ENCODE peak calls at places on chromosomes 16 and 17, in seven cellular contexts. K is mammary epithelial cell; T is HCT116; A is CD4-positive, CD25-positive, alpha-beta regulatory T cell; B is PC-9; C is kidney; Y is uterus. Q is an unnamed sample.

GRCh38 chr16:2079991-2080390 is 32.2 kb downstream of the TSC2 start:
- DNase-seq in C (no peak), A (no peak), B (no peak), K (no peak), Y (no peak), T (no peak), Q (no peak)

GRCh38 chr16:86065711-86066110 is 166.7 kb downstream of the IRF8 start:
- DNase-seq in Y (no peak), T (no peak), K (no peak), A (no peak), C (peak; percentile 28), B (no peak), Q (no peak)

GRCh38 chr17:40606548-40607353 is 40.9 kb downstream of the SMARCE1 start:
- DNase-seq in C (no peak), T (no peak), A (no peak), K (no peak), Y (no peak), B (peak; percentile 19), Q (no peak)

GRCh38 chr17:30821751-30822723 is 2.5 kb downstream of the CRLF3 start:
- DNase-seq in A (peak; percentile 9), C (no peak), K (no peak), B (no peak), Y (no peak), T (no peak), Q (no peak)

GRCh38 chr16:5062790-5063765 is 2.7 kb downstream of the C16orf89 start:
- DNase-seq in K (no peak), Y (no peak), T (no peak), C (no peak), B (no peak), A (no peak), Q (no peak)

GRCh38 chr16:15518412-15519351 is 84.3 kb downstream of the BMERB1 start:
- DNase-seq in C (peak; percentile 80), A (no peak), B (no peak), T (no peak), K (no peak), Y (peak; percentile 90), Q (no peak)

GRCh38 chr17:63946440-63947363 is 14.6 kb upstream of the CD79B start:
- DNase-seq in C (no peak), B (peak; percentile 43), A (peak; percentile 35), K (no peak), T (peak; percentile 22), Y (no peak), Q (peak; percentile 77)

GRCh38 chr16:50071075-50071671 is 5.4 kb downstream of the HEATR3 start:
- DNase-seq in B (no peak), Y (no peak), K (no peak), A (no peak), C (no peak), T (no peak), Q (no peak)

GRCh38 chr16:12628526-12628925 is 175.2 kb downstream of the CPPED1 start:
- DNase-seq in A (no peak), Y (no peak), T (no peak), C (no peak), B (no peak), K (no peak), Q (no peak)

GRCh38 chr17:32350662-32351418 is 883 bp downstream of the ZNF207 start:
- DNase-seq in C (no peak), B (peak; percentile 19), A (peak; percentile 55), K (peak; percentile 63), T (no peak), Y (no peak), Q (no peak)

DNA sequence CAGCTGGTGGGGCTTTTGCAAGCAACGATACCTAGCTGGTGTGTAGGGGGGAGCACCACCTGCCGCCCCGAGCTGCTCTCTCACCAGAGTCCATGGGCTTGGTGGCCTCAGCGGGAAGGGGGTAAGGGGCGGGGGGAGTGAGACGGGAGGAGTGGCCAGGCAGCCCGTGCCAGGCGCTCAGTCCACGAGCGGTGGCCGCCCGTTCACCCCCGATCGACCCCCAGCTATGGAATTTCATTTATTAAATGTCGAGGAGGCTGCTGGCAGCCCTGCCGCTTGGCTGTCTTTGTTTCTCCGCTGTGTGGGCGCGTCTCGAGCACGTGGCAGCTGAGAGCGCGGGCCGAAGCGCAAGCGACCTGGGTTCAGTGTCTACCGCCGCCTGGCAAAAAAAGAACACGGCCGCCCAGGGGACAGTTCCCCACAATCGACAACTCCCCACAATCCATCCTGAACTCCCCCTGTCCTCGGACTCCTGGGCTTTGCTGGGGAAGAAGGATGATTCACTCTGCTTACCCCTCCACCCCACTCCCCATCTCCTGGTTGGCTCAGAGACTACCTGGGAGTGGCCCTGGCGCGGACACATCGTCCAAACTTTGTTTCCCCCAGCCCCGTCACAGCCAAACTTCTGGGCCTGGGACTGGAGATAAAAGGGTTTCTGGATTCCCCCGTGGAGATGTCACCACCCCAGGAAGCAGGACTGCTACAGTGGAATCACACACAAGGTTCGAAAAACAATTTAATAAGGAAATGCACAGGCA is 1.7 kb upstream of the GIT1 start:
- DNase-seq in T (peak; percentile 48), B (no peak), A (no peak), C (no peak), K (no peak), Y (peak; percentile 80), Q (peak; percentile 68)
- H3K4me3 ChIP-seq in T (peak overlapping the region; percentile 66), B (no peak overlapping the region), A (peak overlapping the region; percentile 48), C (peak overlapping the region; percentile 41), K (peak overlapping the region; percentile 6), Y (peak overlapping the region; percentile 16), Q (peak overlapping the region; percentile 8)

GRCh38 chr16:17605784-17606183 is 135.0 kb upstream of the XYLT1 start:
- DNase-seq in B (no peak), K (no peak), C (no peak), T (no peak), A (no peak), Y (no peak), Q (no peak)
- H3K27ac ChIP-seq in B (no peak overlapping the region), K (no peak overlapping the region), C (no peak overlapping the region), T (no peak overlapping the region), A (no peak overlapping the region), Y (no peak overlapping the region), Q (no peak overlapping the region)

GRCh38 chr17:19005442-19005773 is 844 bp upstream of the FAM83G start:
- DNase-seq in A (no peak), Y (no peak), C (no peak), K (no peak), T (no peak), B (no peak), Q (no peak)

GRCh38 chr17:19003543-19003965 is 1.0 kb downstream of the FAM83G start:
- DNase-seq in A (no peak), B (no peak), K (no peak), Y (no peak), C (peak; percentile 73), T (no peak), Q (no peak)

GRCh38 chr17:19004601-19005441 is at the start of gene FAM83G:
- DNase-seq in T (peak; percentile 51), C (peak; percentile 94), K (peak; percentile 84), Y (peak; percentile 77), A (peak; percentile 84), B (peak; percentile 94), Q (peak; percentile 93)

GRCh38 chr17:19002805-19003542 is 1.6 kb downstream of the FAM83G start:
- DNase-seq in T (no peak), Y (no peak), K (peak; percentile 13), A (no peak), C (no peak), B (no peak), Q (no peak)

DNA sequence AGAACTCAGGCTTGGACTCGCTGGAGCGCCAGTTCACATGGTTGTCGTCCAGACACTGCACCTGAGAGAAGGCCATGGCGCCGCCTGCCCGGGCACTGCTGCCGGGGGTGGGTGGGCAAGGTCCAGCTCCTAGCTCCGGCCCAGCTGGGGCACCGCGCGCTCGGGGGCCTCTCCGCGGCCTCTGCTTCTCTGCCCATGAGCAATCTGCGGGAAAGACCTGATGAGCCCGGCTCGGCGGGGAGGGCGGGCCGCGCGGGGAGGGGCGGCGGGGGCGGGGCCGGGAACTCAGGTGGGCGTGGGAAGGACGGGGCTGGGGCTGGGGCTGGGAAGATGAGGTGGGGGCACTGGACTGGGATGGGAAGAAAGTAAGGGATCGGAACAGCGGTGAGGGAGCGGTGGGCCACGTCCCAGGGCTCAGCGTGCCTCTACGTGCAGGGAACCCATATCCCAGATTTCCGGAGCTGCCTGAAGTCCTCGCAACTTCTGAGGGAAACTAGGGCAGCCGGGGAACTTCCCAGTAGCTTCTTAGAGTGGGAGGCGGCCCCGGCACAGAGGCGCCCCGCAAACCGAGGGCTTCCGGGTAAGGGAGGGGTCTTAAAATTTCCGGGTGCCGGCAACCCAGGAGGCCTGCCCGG is 481 bp downstream of the FAM83G start:
- DNase-seq in K (peak; percentile 54), A (no peak), B (peak; percentile 69), T (no peak), C (peak; percentile 85), Y (peak; percentile 35), Q (peak; percentile 68)
- H3K4me3 ChIP-seq in K (peak overlapping the region; percentile 72), A (peak overlapping the region; percentile 55), B (peak overlapping the region; percentile 88), T (peak overlapping the region; percentile 83), C (peak overlapping the region; percentile 60), Y (peak overlapping the region; percentile 47), Q (peak overlapping the region; percentile 87)

DNA sequence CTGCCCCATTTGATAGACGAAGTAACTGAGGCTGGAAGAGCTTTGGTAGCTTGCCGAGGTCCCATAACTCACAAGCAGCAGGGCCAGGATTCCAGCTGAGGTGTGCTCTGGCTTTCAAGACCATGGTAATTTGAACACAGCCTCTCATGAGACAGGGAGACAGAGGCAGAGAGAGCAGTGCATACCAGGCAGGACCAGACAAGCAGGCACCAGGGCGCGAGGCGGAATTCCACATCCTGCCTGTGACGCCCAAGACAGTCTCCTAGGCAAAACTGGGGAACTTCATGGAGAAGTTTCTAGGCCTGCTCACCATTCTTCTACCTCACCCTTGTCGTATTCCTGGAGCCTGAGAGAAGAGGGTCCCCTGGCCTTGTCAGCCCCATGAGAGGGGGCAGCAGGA is 19.2 kb downstream of the SDK2 start:
- DNase-seq in Y (no peak), T (no peak), C (no peak), K (peak; percentile 85), A (no peak), B (no peak), Q (no peak)
- H3K27ac ChIP-seq in Y (no peak overlapping the region), T (no peak overlapping the region), C (no peak overlapping the region), K (peak overlapping the region; percentile 98), A (no peak overlapping the region), B (no peak overlapping the region), Q (no peak overlapping the region)

DNA sequence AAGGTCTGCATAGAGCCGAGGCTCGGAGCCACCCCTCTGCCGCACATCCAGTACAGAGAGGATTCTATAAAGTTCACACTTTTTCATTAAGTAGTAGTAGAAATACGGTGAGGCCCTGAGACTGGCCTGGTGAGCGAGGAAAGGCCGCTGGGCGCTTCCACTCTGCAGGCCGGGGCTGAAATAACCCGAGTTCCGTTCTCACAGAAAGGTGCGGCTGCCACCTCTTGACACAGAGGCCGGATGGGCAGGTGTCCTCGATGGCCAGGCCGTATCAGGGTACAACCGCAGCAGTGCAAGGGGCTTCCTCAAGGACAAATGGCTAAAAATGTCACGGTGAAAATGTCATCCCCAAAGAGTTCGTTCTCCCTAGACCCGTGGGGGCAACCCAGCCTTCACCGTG is 770 bp upstream of the PCYT2 start:
- DNase-seq in A (no peak), Y (no peak), T (no peak), B (no peak), C (no peak), K (no peak), Q (no peak)
- H3K4me3 ChIP-seq in A (no peak overlapping the region), Y (no peak overlapping the region), T (peak overlapping the region; percentile 5), B (no peak overlapping the region), C (no peak overlapping the region), K (no peak overlapping the region), Q (no peak overlapping the region)